ENCODE peak calls at places on chromosomes 5 and 9, in seven cellular contexts. Q is CD8-positive, alpha-beta memory T cell; W is activated CD8-positive, alpha-beta memory T cell treated with anti-CD3 and anti-CD28 coated beads, Interleukin-2, amount 10 ng/mL, durations not matched to agents 7 days and 5 days; O is HTR-8/SVneo; H is MM.1S; R is HepG2; Y is B cell. F is an unnamed sample.

GRCh38 chr9:133167769-133168168 is 4.1 kb upstream of the GBGT1 start:
- DNase-seq in Y (no peak), W (no peak), R (no peak), Q (no peak), O (no peak), H (no peak), F (no peak)

GRCh38 chr5:139873033-139873794 is 77.6 kb downstream of the PSD2 start:
- DNase-seq in H (no peak), O (no peak), Y (no peak), R (no peak), W (no peak), Q (no peak), F (no peak)

GRCh38 chr5:72228957-72229356 is 91.1 kb downstream of the MRPS27 start:
- DNase-seq in O (no peak), Y (no peak), W (no peak), R (no peak), Q (no peak), H (no peak), F (no peak)

GRCh38 chr9:127267793-127268507 is 3.4 kb downstream of the GARNL3 start:
- DNase-seq in R (no peak), Q (no peak), H (no peak), O (no peak), W (no peak), Y (no peak), F (no peak)

GRCh38 chr5:160390787-160391696 is 8.8 kb downstream of the FAM200C start:
- DNase-seq in R (peak; percentile 23), Q (no peak), O (no peak), Y (no peak), W (no peak), H (peak; percentile 33), F (no peak)

GRCh38 chr5:65126192-65126591 is 355.5 kb downstream of the ADAMTS6 start:
- DNase-seq in Y (no peak), O (no peak), R (no peak), H (no peak), Q (no peak), W (no peak), F (no peak)

GRCh38 chr5:170631471-170632195 is 127.8 kb downstream of the KCNIP1 start:
- DNase-seq in O (no peak), H (no peak), W (no peak), R (peak; percentile 15), Y (no peak), Q (no peak), F (no peak)

GRCh38 chr9:137534256-137535119 is 15.7 kb downstream of the PNPLA7 start:
- DNase-seq in R (peak; percentile 81), H (peak; percentile 81), W (no peak), Y (no peak), Q (no peak), O (peak; percentile 63), F (peak; percentile 12)

GRCh38 chr9:129932303-129933151 is 97.3 kb downstream of the USP20 start:
- DNase-seq in Q (no peak), R (no peak), W (no peak), O (no peak), H (no peak), Y (no peak), F (no peak)

GRCh38 chr9:113842086-113842485 is 34.0 kb upstream of the ZNF618 start:
- DNase-seq in H (no peak), O (no peak), R (no peak), Q (no peak), W (no peak), Y (no peak), F (no peak)

GRCh38 chr5:83577036-83577636 is 105.6 kb downstream of the VCAN start:
- DNase-seq in Y (no peak), Q (no peak), W (no peak), R (peak; percentile 91), H (no peak), O (no peak), F (no peak)

GRCh38 chr5:8233479-8233878 is 364.5 kb downstream of the MTRR start:
- DNase-seq in H (no peak), O (no peak), R (no peak), Y (no peak), Q (no peak), W (no peak), F (no peak)

GRCh38 chr5:142869883-142870282 is 99.7 kb downstream of the ARHGAP26 start:
- DNase-seq in H (no peak), R (no peak), W (no peak), Q (no peak), Y (no peak), O (no peak), F (no peak)

GRCh38 chr5:133993563-133993962 is 11.2 kb downstream of the VDAC1 start:
- DNase-seq in Q (no peak), W (no peak), Y (no peak), R (no peak), H (no peak), O (no peak), F (no peak)

GRCh38 chr9:98641675-98642074 is 67.1 kb downstream of the GABBR2 start:
- DNase-seq in H (no peak), O (no peak), R (no peak), Y (no peak), Q (no peak), W (no peak), F (no peak)

GRCh38 chr5:67164856-67165523 is 31.6 kb downstream of the CD180 start:
- DNase-seq in R (no peak), W (no peak), Q (no peak), O (no peak), Y (no peak), H (no peak), F (no peak)

GRCh38 chr9:16530669-16531461 is 339.6 kb downstream of the BNC2 start:
- DNase-seq in H (no peak), R (no peak), Q (no peak), O (no peak), Y (no peak), W (no peak), F (no peak)

GRCh38 chr5:143471041-143471509 is 67.6 kb upstream of the NR3C1 start:
- DNase-seq in Q (no peak), Y (no peak), H (no peak), O (no peak), R (no peak), W (no peak), F (no peak)

GRCh38 chr5:143412656-143413342 is 9.3 kb upstream of the NR3C1 start:
- DNase-seq in Q (no peak), H (no peak), O (no peak), R (no peak), Y (no peak), W (no peak), F (no peak)

GRCh38 chr5:162248107-162248713 is 180.6 kb downstream of the GABRG2 start:
- DNase-seq in W (no peak), Y (no peak), H (no peak), O (no peak), Q (no peak), R (peak; percentile 15), F (no peak)

GRCh38 chr5:61777292-61777691 is 445.2 kb downstream of the ZSWIM6 start:
- DNase-seq in R (no peak), O (no peak), H (no peak), Y (no peak), Q (no peak), W (no peak), F (no peak)

GRCh38 chr5:37771731-37772130 is 68.1 kb downstream of the GDNF start:
- DNase-seq in W (no peak), O (peak; percentile 84), Y (no peak), R (no peak), H (no peak), Q (no peak), F (peak; percentile 93)

GRCh38 chr5:143716856-143717255 is 95.1 kb upstream of the HMHB1 start:
- DNase-seq in H (no peak), W (no peak), Y (no peak), O (no peak), Q (no peak), R (no peak), F (no peak)

GRCh38 chr5:94080390-94080789 is 339.0 kb upstream of the POU5F2 start:
- DNase-seq in R (no peak), Y (no peak), Q (no peak), H (no peak), W (no peak), O (no peak), F (no peak)

GRCh38 chr5:2169417-2169787 is 286.7 kb upstream of the IRX4 start:
- DNase-seq in W (no peak), H (no peak), O (no peak), Q (no peak), R (no peak), Y (no peak), F (no peak)

F was measured in AG09319.